ENCODE peak calls at places on chromosomes 6 and 20, in four cellular contexts. N is IMR-90, Z is H1, H is mesenchymal stem cell. V is an unnamed sample.

GRCh38 chr20:44780226-44780625 is 30.1 kb downstream of the RIMS4 start:
- DNase-seq in N (peak), H (peak), Z (no peak), V (peak)

GRCh38 chr20:45974896-45975565 is 3.0 kb upstream of the ZNF335 start:
- DNase-seq in Z (no peak), N (no peak), H (no peak), V (no peak)

GRCh38 chr20:16662462-16662861 is 67.4 kb upstream of the SNRPB2 start:
- DNase-seq in H (no peak), Z (no peak), N (no peak), V (no peak)

GRCh38 chr6:151209071-151209831 is 30.5 kb upstream of the AKAP12 start:
- DNase-seq in Z (no peak), N (peak), H (peak), V (no peak)

GRCh38 chr20:50274570-50275430 is 84.2 kb downstream of the CEBPB start:
- DNase-seq in H (no peak), N (no peak), Z (no peak), V (no peak)

GRCh38 chr6:9405369-9405768 is 970.0 kb upstream of the SLC35B3 start:
- DNase-seq in H (peak), Z (no peak), N (peak), V (no peak)

GRCh38 chr20:51910202-51911050 is 108.1 kb upstream of the SALL4 start:
- DNase-seq in N (peak), Z (no peak), H (peak), V (peak)

GRCh38 chr6:43708857-43709653 is 21.5 kb upstream of the MRPS18A start:
- DNase-seq in N (peak), H (peak), Z (no peak), V (no peak)

GRCh38 chr20:36201198-36201597 is 35.1 kb upstream of the AAR2 start:
- DNase-seq in N (no peak), Z (no peak), H (no peak), V (no peak)

GRCh38 chr6:1027795-1028569 is 283.9 kb upstream of the FOXQ1 start:
- DNase-seq in Z (peak), N (no peak), H (peak), V (no peak)

GRCh38 chr6:79250107-79250514 is 15.6 kb upstream of the HMGN3 start:
- DNase-seq in H (no peak), N (no peak), Z (no peak), V (no peak)

GRCh38 chr20:62398120-62398821 is 8.8 kb downstream of the CABLES2 start:
- DNase-seq in N (no peak), Z (no peak), H (no peak), V (no peak)

DNA sequence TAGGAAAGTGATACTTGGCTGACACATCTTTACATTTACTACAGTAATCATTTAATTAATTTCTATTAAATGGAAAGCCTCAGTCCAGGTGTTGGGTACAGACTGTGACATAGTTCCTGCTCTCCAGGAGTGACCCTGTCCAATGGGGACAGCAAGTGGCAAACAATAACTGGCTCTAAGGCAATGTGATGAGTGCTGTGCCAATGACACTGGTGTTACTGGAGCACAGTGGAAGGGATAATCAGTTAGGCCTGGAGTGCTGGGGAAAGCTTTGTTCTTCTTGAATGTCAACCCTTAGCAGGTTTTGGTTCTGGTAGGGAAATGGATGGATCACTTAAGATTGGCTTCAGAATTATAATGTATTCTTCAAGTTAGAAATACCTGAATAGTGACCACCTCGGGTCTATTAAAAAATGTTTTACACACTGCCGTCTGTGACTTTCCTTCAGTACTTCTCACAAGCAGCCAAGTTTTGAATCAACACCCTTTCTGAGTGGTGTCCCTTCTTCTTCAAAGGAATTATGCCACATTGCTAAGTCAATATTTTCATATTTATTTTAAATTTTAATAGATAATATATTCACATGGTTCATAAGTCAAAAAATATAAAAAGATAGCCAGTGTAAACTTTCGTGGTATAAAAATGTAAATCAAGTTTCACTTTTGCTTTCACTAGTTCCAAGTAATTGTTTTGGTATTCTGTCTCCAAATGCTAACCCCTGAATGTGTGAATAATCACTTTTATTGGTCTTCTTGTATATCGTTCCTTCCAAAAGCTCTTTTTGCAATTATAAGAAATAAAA is 9.6 kb downstream of the CMTR1 start:
- DNase-seq in Z (no peak), H (peak), N (no peak), V (no peak)
- H3K4me3 ChIP-seq in Z (no peak), H (no peak), N (no peak), V (no peak)

GRCh38 chr6:10418862-10419748 is 4.2 kb upstream of the TFAP2A start:
- DNase-seq in N (peak), H (no peak), Z (no peak), V (no peak)

GRCh38 chr6:10419749-10420545 is 5.1 kb upstream of the TFAP2A start:
- DNase-seq in H (no peak), Z (no peak), N (no peak), V (no peak)

GRCh38 chr6:10421508-10422281 is 6.8 kb upstream of the TFAP2A start:
- DNase-seq in H (no peak), Z (no peak), N (no peak), V (no peak)

GRCh38 chr6:10422282-10423034 is 7.6 kb upstream of the TFAP2A start:
- DNase-seq in Z (no peak), N (no peak), H (no peak), V (no peak)

DNA sequence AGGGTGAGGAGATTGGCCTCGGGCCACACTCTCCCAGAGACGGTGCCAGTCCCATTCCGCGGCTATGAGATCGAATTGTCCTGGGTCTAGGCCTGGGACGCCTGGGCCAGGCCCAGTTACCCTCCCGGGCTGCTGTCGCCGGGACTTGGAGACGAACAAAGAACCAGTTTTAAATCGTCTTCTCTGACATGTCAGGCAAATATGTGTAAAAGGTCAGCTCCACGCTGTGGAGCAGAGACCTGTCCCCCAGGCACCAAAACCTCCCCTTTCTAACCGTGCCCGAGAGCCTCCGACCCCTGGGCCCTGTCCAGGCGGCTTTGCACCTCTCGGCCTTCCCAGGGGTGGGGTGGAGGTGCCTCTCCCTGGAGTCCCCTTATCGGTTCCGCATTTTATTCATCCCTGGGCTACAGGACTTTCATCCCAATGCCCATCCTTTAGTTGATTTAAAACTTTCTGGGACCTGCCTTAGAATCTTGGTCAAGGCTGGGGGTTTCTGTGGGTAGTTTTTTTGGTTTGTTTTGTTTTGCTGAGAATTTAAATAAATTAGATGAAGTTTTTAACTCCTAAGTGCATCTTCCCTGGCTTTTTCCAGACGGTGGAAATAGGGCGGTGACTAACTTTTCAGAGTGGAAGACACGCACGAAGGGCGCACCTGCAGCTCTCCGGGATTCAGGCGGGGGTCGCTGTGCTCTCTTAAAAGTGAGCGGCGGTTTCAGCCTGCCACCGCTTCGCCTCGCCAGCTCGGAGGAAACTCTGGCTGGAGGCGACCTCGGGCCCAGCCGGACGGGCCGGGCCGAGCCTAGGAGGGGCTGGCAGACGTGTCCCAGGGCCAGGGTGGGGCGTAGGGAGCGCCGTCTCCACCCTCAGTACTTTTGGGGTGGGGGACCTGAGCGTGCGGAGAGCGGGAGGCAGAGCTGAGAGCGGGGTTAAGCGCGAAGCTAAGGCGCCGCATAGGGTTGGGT is 6.0 kb upstream of the TFAP2A start:
- DNase-seq in Z (no peak), N (no peak), H (no peak), V (no peak)
- H4K91ac ChIP-seq in Z (no peak), N (no peak), H (no peak), V (no peak)

GRCh38 chr20:10467985-10468845 is 33.1 kb downstream of the SLX4IP start:
- DNase-seq in N (peak), Z (no peak), H (no peak), V (no peak)
- H2BK15ac ChIP-seq in N (no peak), Z (peak), H (no peak), V (no peak)

GRCh38 chr6:12572884-12573824 is 143.4 kb upstream of the PHACTR1 start:
- DNase-seq in Z (no peak), H (peak), N (peak), V (no peak)
- H3K4me3 ChIP-seq in Z (no peak), H (no peak), N (no peak), V (no peak)

DNA sequence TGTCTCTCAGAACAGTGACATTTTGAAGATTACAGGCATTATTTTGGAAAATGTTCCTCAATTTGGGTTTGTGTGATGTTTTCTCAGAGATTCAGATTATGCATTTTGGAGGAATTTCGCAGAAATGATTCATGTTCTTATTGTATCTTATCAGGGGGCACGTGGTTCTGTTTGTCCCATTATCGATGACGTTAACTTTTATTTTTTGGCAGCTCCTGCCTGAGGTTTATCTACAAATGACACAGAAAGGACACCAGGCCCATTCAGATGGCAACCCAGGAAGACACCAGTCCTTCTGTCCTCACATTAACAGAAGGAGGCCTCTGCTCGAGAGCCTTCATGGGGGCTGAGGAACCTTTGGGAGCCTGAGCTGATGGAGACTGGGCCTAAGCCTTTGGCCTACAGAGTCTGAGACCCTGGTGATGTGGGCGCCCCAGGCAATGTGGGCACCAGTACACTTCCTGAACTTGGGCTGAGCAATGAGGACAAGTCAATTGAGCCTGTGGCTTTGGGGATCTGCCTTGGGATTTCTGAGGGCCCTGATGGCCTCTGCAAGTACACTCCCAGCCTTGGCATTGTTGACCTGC is 41.2 kb upstream of the EZR start:
- DNase-seq in N (no peak), H (no peak), Z (no peak), V (no peak)
- H4K91ac ChIP-seq in N (no peak), H (no peak), Z (no peak), V (no peak)

DNA sequence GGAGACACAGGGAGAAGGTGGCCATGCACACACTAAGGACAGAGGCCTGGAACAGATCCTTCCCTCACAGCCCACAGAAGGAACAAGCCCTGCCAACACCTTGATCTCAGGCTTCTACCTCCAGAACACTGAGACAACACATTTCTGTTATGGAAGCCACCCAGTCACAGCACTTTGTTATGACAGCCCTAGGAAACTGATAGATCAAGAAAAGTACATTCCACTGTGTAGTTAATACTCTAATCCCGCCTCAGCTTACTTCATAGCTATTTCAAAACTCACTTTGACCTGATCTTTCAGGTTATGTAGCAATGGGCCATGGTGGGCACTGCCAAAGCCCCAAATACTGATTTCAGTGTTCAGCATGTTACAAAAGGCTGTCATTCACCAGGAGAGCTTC is 66.8 kb downstream of the CD24 start:
- DNase-seq in Z (no peak), N (no peak), H (no peak), V (no peak)
- H2BK15ac ChIP-seq in Z (no peak), N (no peak), H (no peak), V (no peak)

GRCh38 chr6:107698146-107698545 is 126.0 kb downstream of the SCML4 start:
- DNase-seq in H (peak), N (peak), Z (no peak), V (no peak)
- H3K4me3 ChIP-seq in H (no peak), N (no peak), Z (no peak), V (no peak)

GRCh38 chr20:6942266-6942665 is 174.8 kb downstream of the BMP2 start:
- DNase-seq in N (no peak), H (no peak), Z (no peak), V (no peak)
- H4K91ac ChIP-seq in N (no peak), H (no peak), Z (no peak), V (no peak)

DNA sequence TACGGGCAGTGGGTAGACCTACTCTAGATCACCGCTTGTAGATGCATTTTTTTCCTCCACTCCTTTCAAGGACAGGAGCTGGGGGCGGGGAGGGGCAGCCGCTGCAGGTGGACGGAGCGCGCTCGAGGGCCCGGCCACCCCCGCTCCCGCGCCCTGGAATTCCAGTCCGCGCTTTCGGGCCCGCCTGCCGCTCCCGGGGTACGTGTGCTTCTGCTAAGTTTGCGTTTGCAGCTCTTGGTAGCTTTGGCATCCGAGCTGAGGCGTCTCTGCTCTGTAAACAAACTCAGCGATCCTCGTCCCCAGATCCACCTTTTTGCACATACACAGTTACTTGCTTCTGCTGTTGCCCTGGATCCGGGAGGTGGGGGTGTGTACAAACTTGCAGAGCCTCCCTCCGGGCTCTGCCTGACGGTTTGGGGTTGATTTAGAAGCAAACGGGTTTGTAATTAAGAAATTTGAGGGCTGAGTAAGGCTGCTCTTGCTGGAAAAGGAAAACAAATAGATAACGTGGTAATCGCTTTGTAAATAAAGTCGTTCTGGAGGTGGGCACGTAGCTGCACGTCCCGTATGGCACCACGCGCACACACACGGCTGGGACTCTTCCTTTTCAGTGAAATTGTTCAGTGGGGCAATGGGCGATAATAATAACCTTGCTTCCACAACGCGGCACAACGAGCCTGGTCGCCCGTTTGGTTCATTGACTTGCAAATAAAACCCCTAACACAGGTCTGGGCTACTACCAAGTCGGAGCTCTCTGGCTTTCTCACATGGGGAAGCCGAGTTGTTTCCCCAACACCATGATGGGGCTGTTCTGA is 998 bp upstream of the CITED2 start:
- DNase-seq in N (peak), Z (peak), H (peak), V (peak)
- H2BK15ac ChIP-seq in N (peak), Z (peak), H (peak), V (peak)

GRCh38 chr6:110708295-110708965 is 106.8 kb downstream of the CDK19 start:
- DNase-seq in N (peak), Z (no peak), H (peak), V (no peak)
- H3K4me3 ChIP-seq in N (no peak), Z (no peak), H (no peak), V (no peak)

V was measured in neuronal stem cell.